ENCODE peak calls at places on chromosome 4, in six cellular contexts. H is Calu3; F is NCI-H1092 treated with DMSO at 0.1 percent for 48 hours; Q is effector memory CD8-positive, alpha-beta T cell; V is HL-60; W is stimulated activated naive CD4-positive, alpha-beta T cell. R is an unnamed sample.
A peak's percentile ranks its signal among the peaks of the same experiment; 100 is the strongest.

GRCh38 chr4:99077177-99077576 is 11.4 kb downstream of the ADH5 start:
- DNase-seq in W (no peak), F (no peak), H (no peak), Q (no peak), V (no peak), R (no peak)

GRCh38 chr4:112284166-112284565 is 1.5 kb downstream of the TIFA start:
- DNase-seq in V (no peak), W (peak; percentile 8), F (no peak), H (no peak), Q (peak; percentile 15), R (no peak)

GRCh38 chr4:96407651-96408342 is 567.9 kb downstream of the PDHA2 start:
- DNase-seq in Q (no peak), F (peak; percentile 84), H (no peak), V (no peak), W (no peak), R (no peak)

GRCh38 chr4:82241534-82241933 is 132.3 kb downstream of the HNRNPD start:
- DNase-seq in H (no peak), W (no peak), V (no peak), F (no peak), Q (no peak), R (no peak)

GRCh38 chr4:106773106-106773905 is 262.8 kb downstream of the DKK2 start:
- DNase-seq in V (no peak), W (no peak), F (no peak), Q (no peak), H (no peak), R (no peak)

GRCh38 chr4:138741778-138742377 is 273.7 kb upstream of the NOCT start:
- DNase-seq in V (no peak), H (no peak), W (no peak), Q (no peak), F (no peak), R (no peak)

GRCh38 chr4:144174401-144175067 is 34.0 kb upstream of the GYPA start:
- DNase-seq in F (peak; percentile 42), H (peak; percentile 8), W (peak; percentile 52), V (peak; percentile 10), Q (no peak), R (peak; percentile 62)

GRCh38 chr4:114005569-114006442 is 26.4 kb upstream of the ARSJ start:
- DNase-seq in H (no peak), Q (peak; percentile 7), W (no peak), V (no peak), F (no peak), R (no peak)

GRCh38 chr4:158821228-158822009 is 52.6 kb downstream of the FNIP2 start:
- DNase-seq in Q (no peak), V (no peak), H (no peak), F (no peak), W (no peak), R (no peak)

GRCh38 chr4:75779059-75779757 is 54.8 kb downstream of the USO1 start:
- DNase-seq in Q (no peak), V (no peak), F (no peak), H (no peak), W (no peak), R (no peak)

GRCh38 chr4:68375667-68376559 is 26.0 kb upstream of the YTHDC1 start:
- DNase-seq in Q (peak; percentile 44), F (peak; percentile 27), V (peak; percentile 55), W (peak; percentile 70), H (peak; percentile 53), R (peak; percentile 70)

GRCh38 chr4:73831569-73831968 is 4.9 kb upstream of the CXCL6 start:
- DNase-seq in F (no peak), Q (no peak), V (no peak), H (no peak), W (no peak), R (no peak)

GRCh38 chr4:40722576-40723161 is 27.1 kb upstream of the NSUN7 start:
- DNase-seq in W (peak; percentile 24), F (no peak), H (peak; percentile 57), Q (no peak), V (peak; percentile 49), R (no peak)

GRCh38 chr4:42519803-42520417 is 122.6 kb downstream of the SHISA3 start:
- DNase-seq in F (peak; percentile 32), Q (peak; percentile 37), W (peak; percentile 32), H (peak; percentile 57), V (peak; percentile 21), R (no peak)

R was measured in naive thymus-derived CD4-positive, alpha-beta T cell.